ENCODE peak calls at places on chromosomes 3 and 15, in seven cellular contexts. G, P, X, D, K, N and B are unnamed samples.

GRCh38 chr3:179450901-179451334 is 352 bp downstream of the GNB4 start:
- DNase-seq in G (peak), P (no peak), X (no peak), D (no peak), K (peak), N (peak), B (no peak)

GRCh38 chr15:74616020-74616939 is 644 bp downstream of the CLK3 start:
- DNase-seq in G (peak), P (peak), X (no peak), D (peak), K (peak), N (no peak), B (peak)

GRCh38 chr15:90211440-90212168 is 10.5 kb downstream of the SEMA4B start:
- DNase-seq in G (no peak), P (no peak), X (no peak), D (no peak), K (peak), N (no peak), B (no peak)

GRCh38 chr3:66195347-66195783 is 25.4 kb upstream of the SLC25A26 start:
- DNase-seq in G (peak), P (peak), X (peak), D (no peak), K (peak), N (peak), B (no peak)

GRCh38 chr3:68874551-68875348 is 57.6 kb downstream of the TAFA4 start:
- DNase-seq in G (no peak), P (no peak), X (no peak), D (no peak), K (no peak), N (no peak), B (no peak)

GRCh38 chr3:135558906-135559305 is 406.6 kb upstream of the PPP2R3A start:
- DNase-seq in G (no peak), P (no peak), X (no peak), D (peak), K (no peak), N (no peak), B (no peak)

GRCh38 chr3:13401149-13401548 is 19.0 kb downstream of the NUP210 start:
- DNase-seq in G (no peak), P (no peak), X (no peak), D (no peak), K (no peak), N (no peak), B (no peak)

GRCh38 chr3:133694288-133695268 is 32.8 kb upstream of the TOPBP1 start:
- DNase-seq in G (no peak), P (no peak), X (no peak), D (no peak), K (no peak), N (no peak), B (no peak)

GRCh38 chr3:145124886-145125285 is 1036.1 kb downstream of the PLOD2 start:
- DNase-seq in G (no peak), P (no peak), X (no peak), D (no peak), K (no peak), N (no peak), B (no peak)

GRCh38 chr15:90650956-90651689 is 66.0 kb upstream of the BLM start:
- DNase-seq in G (no peak), P (no peak), X (no peak), D (no peak), K (no peak), N (no peak), B (peak)

GRCh38 chr15:44720460-44721185 is 9.3 kb downstream of the B2M start:
- DNase-seq in G (no peak), P (no peak), X (no peak), D (no peak), K (no peak), N (no peak), B (no peak)

GRCh38 chr3:32401541-32402052 is 9.9 kb downstream of the CMTM7 start:
- DNase-seq in G (peak), P (peak), X (peak), D (peak), K (peak), N (peak), B (peak)

GRCh38 chr3:51353566-51354140 is 31.4 kb upstream of the MANF start:
- DNase-seq in G (no peak), P (no peak), X (no peak), D (no peak), K (peak), N (no peak), B (no peak)

GRCh38 chr15:90679959-90680358 is 37.2 kb upstream of the BLM start:
- DNase-seq in G (no peak), P (no peak), X (no peak), D (peak), K (no peak), N (no peak), B (peak)

GRCh38 chr3:177069514-177070329 is 127.6 kb downstream of the TBL1XR1 start:
- DNase-seq in G (no peak), P (no peak), X (no peak), D (no peak), K (peak), N (no peak), B (no peak)

GRCh38 chr3:27728195-27729087 is 6.3 kb upstream of the EOMES start:
- DNase-seq in G (peak), P (no peak), X (peak), D (no peak), K (no peak), N (no peak), B (no peak)

GRCh38 chr3:164897335-164897734 is 181.0 kb downstream of the SI start:
- DNase-seq in G (no peak), P (no peak), X (no peak), D (no peak), K (no peak), N (no peak), B (no peak)

GRCh38 chr3:56855856-56856538 is 54.2 kb upstream of the ARHGEF3 start:
- DNase-seq in G (peak), P (peak), X (peak), D (no peak), K (no peak), N (peak), B (peak)

GRCh38 chr3:8712045-8712870 is 21.3 kb upstream of the CAV3 start:
- DNase-seq in G (no peak), P (no peak), X (no peak), D (no peak), K (peak), N (no peak), B (no peak)

GRCh38 chr15:85329561-85330421 is 50.6 kb upstream of the AKAP13 start:
- DNase-seq in G (no peak), P (no peak), X (no peak), D (peak), K (peak), N (no peak), B (no peak)

GRCh38 chr3:193757457-193757856 is 164.4 kb downstream of the OPA1 start:
- DNase-seq in G (no peak), P (no peak), X (no peak), D (no peak), K (no peak), N (no peak), B (no peak)

GRCh38 chr3:43390255-43390588 is 103.9 kb downstream of the SNRK start:
- DNase-seq in G (no peak), P (no peak), X (no peak), D (no peak), K (peak), N (no peak), B (no peak)

GRCh38 chr3:25784971-25785370 is 1.7 kb upstream of the NGLY1 start:
- DNase-seq in G (no peak), P (no peak), X (no peak), D (no peak), K (no peak), N (no peak), B (no peak)

GRCh38 chr3:149085828-149086231 is 503 bp downstream of the HLTF start:
- DNase-seq in G (peak), P (no peak), X (peak), D (peak), K (peak), N (peak), B (no peak)

GRCh38 chr3:124172297-124172696 is 180.4 kb upstream of the ROPN1 start:
- DNase-seq in G (no peak), P (no peak), X (no peak), D (no peak), K (no peak), N (no peak), B (no peak)

GRCh38 chr15:101615414-101615985 is 36.7 kb downstream of the TM2D3 start:
- DNase-seq in G (peak), P (no peak), X (no peak), D (no peak), K (no peak), N (no peak), B (peak)

GRCh38 chr3:185176756-185177359 is 24.0 kb upstream of the C3orf70 start:
- DNase-seq in G (peak), P (no peak), X (peak), D (peak), K (peak), N (no peak), B (no peak)

GRCh38 chr3:149395107-149396089 is 17.9 kb upstream of the TM4SF1 start:
- DNase-seq in G (no peak), P (no peak), X (no peak), D (peak), K (peak), N (no peak), B (peak)

GRCh38 chr15:77985931-77986480 is 91.5 kb downstream of the TBC1D2B start:
- DNase-seq in G (no peak), P (no peak), X (no peak), D (no peak), K (no peak), N (no peak), B (no peak)

GRCh38 chr3:29937185-29937584 is 656.3 kb downstream of the RBMS3 start:
- DNase-seq in G (no peak), P (no peak), X (no peak), D (no peak), K (peak), N (no peak), B (no peak)

GRCh38 chr3:16871915-16872842 is 12.6 kb upstream of the PLCL2 start:
- DNase-seq in G (no peak), P (no peak), X (no peak), D (no peak), K (no peak), N (no peak), B (no peak)

GRCh38 chr3:30342319-30343060 is 263.9 kb upstream of the TGFBR2 start:
- DNase-seq in G (peak), P (no peak), X (no peak), D (peak), K (peak), N (no peak), B (peak)

GRCh38 chr3:188170461-188171459 is 16.8 kb downstream of the LPP start:
- DNase-seq in G (no peak), P (no peak), X (no peak), D (no peak), K (no peak), N (no peak), B (no peak)

GRCh38 chr15:67095834-67096366 is 30.5 kb downstream of the SMAD3 start:
- DNase-seq in G (no peak), P (no peak), X (no peak), D (no peak), K (no peak), N (no peak), B (no peak)

GRCh38 chr3:113533534-113533892 is 1.2 kb downstream of the SIDT1 start:
- DNase-seq in G (no peak), P (no peak), X (no peak), D (no peak), K (no peak), N (no peak), B (no peak)

GRCh38 chr3:129058441-129059194 is 2.0 kb upstream of the GP9 start:
- DNase-seq in G (no peak), P (peak), X (no peak), D (no peak), K (no peak), N (no peak), B (no peak)
- H3K27ac ChIP-seq in G (no peak), P (no peak), X (no peak), D (no peak), K (no peak), N (no peak), B (peak)

GRCh38 chr15:60605879-60606304 is 127.0 kb upstream of the ICE2 start:
- DNase-seq in G (peak), P (no peak), X (no peak), D (no peak), K (peak), N (no peak), B (no peak)
- H3K27ac ChIP-seq in G (no peak), P (no peak), X (no peak), D (no peak), K (peak), N (no peak), B (peak)

GRCh38 chr3:73098873-73099272 is 37.4 kb downstream of the EBLN2 start:
- DNase-seq in G (no peak), P (no peak), X (no peak), D (no peak), K (no peak), N (no peak), B (no peak)
- H3K27ac ChIP-seq in G (no peak), P (no peak), X (no peak), D (no peak), K (no peak), N (no peak), B (no peak)

DNA sequence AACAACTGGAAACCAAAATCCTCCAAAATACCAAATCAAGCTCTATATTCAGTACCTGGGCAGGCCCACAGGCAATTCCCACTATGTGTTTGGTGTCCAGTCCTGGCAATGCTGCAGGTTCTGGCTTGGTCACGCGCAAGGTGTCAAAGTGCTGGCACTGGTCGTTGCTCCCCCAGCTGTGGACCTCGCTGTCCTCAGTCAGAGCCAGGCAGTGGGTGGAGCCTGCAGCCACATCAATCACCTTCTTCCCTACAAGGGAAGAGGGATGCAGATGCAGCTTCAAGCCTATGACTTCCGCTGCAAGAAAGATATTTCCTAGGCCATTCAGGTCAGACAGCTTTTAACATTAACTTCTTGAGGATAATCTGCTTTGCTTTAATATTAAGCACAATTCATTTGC is 61.3 kb downstream of the HERC2 start:
- DNase-seq in G (peak), P (no peak), X (peak), D (no peak), K (no peak), N (no peak), B (no peak)
- H3K27ac ChIP-seq in G (no peak), P (no peak), X (no peak), D (no peak), K (no peak), N (no peak), B (no peak)

GRCh38 chr15:56739964-56740640 is 6.8 kb upstream of the ZNF280D start:
- DNase-seq in G (peak), P (no peak), X (peak), D (no peak), K (no peak), N (no peak), B (no peak)
- H3K27ac ChIP-seq in G (no peak), P (no peak), X (no peak), D (no peak), K (no peak), N (no peak), B (no peak)

DNA sequence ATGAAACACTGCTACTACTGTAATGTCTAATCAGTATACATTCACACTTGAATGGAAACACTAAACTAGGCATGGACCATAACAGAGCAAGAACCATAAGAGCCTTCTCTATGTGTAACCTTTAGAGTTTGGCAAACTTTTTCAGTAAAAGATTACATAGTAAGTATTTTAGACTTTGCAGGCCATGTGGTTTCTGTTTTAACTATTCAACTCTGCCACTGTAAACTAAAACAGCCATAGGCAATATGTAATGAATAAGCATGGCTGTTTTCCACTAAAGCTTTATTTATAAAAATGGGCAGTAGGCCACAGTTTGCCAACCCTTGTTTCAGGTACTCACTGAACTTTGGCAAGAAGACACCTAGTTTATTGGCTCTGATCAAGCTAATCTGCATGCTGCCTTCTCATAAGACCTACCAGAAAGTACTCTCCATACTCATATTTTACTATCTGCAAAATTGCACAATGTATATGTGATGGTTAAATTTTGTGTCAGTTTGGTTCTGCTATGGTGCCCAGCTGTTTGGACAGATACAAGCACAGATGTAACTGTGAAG is 46.0 kb downstream of the UACA start:
- DNase-seq in G (no peak), P (no peak), X (no peak), D (no peak), K (peak), N (no peak), B (no peak)
- H3K27ac ChIP-seq in G (no peak), P (no peak), X (no peak), D (no peak), K (no peak), N (no peak), B (peak)